ENCODE peak calls at places on chromosomes 16 and 17, in eight cellular contexts. Y is cardiac fibroblast, J is Caco-2, Q is lower leg skin, R is progenitor cell of endocrine pancreas, P is fibroblast of villous mesenchyme, X is Calu3, D is kidney epithelial cell. L is an unnamed sample.

GRCh38 chr16:878071-878784 is 77.7 kb upstream of the GNG13 start:
- DNase-seq in Y (no peak), J (no peak), Q (no peak), R (no peak), P (no peak), X (no peak), D (no peak), L (no peak)

GRCh38 chr17:55639096-55639495 is 83.6 kb downstream of the TMEM100 start:
- DNase-seq in Y (no peak), J (no peak), Q (no peak), R (no peak), P (no peak), X (no peak), D (no peak), L (no peak)

GRCh38 chr17:79808763-79809529 is 12.1 kb upstream of the CBX8 start:
- DNase-seq in Y (peak; percentile 60), J (peak; percentile 67), Q (no peak), R (no peak), P (no peak), X (peak; percentile 65), D (peak; percentile 32), L (no peak)

GRCh38 chr17:82298538-82299421 is 18.6 kb downstream of the CD7 start:
- DNase-seq in Y (no peak), J (no peak), Q (no peak), R (no peak), P (no peak), X (no peak), D (no peak), L (no peak)

GRCh38 chr17:1970843-1971384 is 54.2 kb downstream of the RTN4RL1 start:
- DNase-seq in Y (no peak), J (no peak), Q (no peak), R (no peak), P (no peak), X (no peak), D (no peak), L (no peak)

GRCh38 chr17:76442341-76443338 is 10.3 kb downstream of the UBE2O start:
- DNase-seq in Y (no peak), J (no peak), Q (no peak), R (no peak), P (peak; percentile 56), X (no peak), D (no peak), L (no peak)

GRCh38 chr17:16328997-16329396 is 24.3 kb downstream of the CENPV start:
- DNase-seq in Y (peak; percentile 20), J (no peak), Q (no peak), R (no peak), P (no peak), X (peak; percentile 1), D (no peak), L (no peak)

GRCh38 chr16:11229906-11230305 is 26.1 kb downstream of the SOCS1 start:
- DNase-seq in Y (no peak), J (no peak), Q (no peak), R (no peak), P (no peak), X (peak; percentile 41), D (no peak), L (no peak)

GRCh38 chr16:87464691-87465300 is 28.0 kb downstream of the ZCCHC14 start:
- DNase-seq in Y (peak; percentile 95), J (no peak), Q (peak; percentile 95), R (no peak), P (peak; percentile 99), X (peak; percentile 14), D (peak; percentile 82), L (peak; percentile 77)

GRCh38 chr17:69358688-69359596 is 32.0 kb upstream of the ABCA5 start:
- DNase-seq in Y (no peak), J (peak; percentile 38), Q (no peak), R (no peak), P (no peak), X (peak; percentile 28), D (no peak), L (no peak)

GRCh38 chr17:81245024-81245664 is 6.0 kb downstream of the NDUFAF8 start:
- DNase-seq in Y (no peak), J (no peak), Q (no peak), R (no peak), P (no peak), X (no peak), D (peak; percentile 63), L (no peak)

GRCh38 chr17:14793237-14793636 is 471.9 kb downstream of the PMP22 start:
- DNase-seq in Y (no peak), J (no peak), Q (no peak), R (no peak), P (no peak), X (no peak), D (no peak), L (peak; percentile 18)

GRCh38 chr16:86584071-86584685 is 5.8 kb downstream of the FOXL1 start:
- DNase-seq in Y (no peak), J (no peak), Q (peak; percentile 64), R (no peak), P (no peak), X (no peak), D (no peak), L (no peak)

GRCh38 chr17:77885678-77886386 is 72.7 kb upstream of the TNRC6C start:
- DNase-seq in Y (no peak), J (no peak), Q (no peak), R (no peak), P (no peak), X (no peak), D (no peak), L (no peak)

DNA sequence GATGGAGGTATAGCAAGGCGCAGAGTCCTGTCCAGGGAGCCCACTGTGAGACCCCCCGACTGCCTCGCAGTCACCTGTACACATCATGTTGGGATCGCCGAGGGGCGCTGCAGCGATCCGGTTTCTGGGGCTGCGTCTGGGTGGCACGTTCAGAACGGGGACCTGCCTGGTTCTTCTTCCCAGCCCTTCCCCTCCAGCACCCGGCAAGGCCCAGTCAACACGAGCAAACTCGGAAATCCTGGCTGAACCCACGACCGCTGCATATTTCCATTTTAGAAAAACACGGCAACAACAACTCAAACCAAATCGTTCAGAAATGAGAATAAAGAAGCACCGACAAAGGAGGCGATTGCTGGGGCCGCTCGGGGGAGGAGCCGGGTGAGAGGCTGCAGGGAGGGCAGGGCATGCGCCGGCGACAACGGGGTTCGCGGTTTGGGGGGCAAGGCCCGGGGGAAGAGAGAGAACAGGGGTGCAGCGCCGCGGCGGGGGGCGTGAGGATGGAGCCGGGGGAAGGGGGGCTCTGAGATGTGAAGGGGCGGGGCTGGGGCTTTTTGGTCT is 597 bp downstream of the HSDL1 start:
- DNase-seq in Y (peak; percentile 20), J (no peak), Q (peak; percentile 89), R (peak; percentile 19), P (peak; percentile 17), X (peak; percentile 51), D (no peak), L (no peak)
- TF ChIP-seq CTCF in Y (peak; percentile 7), J (peak; percentile 23), Q (no peak), R (peak; percentile 20), P (peak; percentile 21), X (no peak), D (peak; percentile 42), L (peak; percentile 12)

DNA sequence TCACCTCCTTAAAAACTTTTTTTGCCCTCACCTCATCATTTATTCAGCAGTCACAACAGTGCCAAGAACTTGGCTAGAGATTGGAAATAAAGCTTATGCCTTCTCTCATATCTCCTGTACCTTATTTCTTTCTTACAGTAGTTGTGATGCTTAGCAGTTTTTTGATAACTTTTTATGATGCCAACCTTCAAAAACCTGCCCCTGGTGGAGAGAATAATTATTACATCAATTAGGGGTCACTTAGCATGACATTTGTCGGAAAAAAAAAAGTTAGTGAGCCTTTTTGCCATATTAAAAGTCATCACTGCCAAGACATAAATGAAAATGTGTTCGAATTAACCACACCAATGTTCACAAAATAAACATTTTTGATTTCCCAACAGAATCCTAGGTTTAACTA is 296.6 kb downstream of the WWOX start:
- DNase-seq in Y (no peak), J (no peak), Q (no peak), R (no peak), P (no peak), X (no peak), D (no peak), L (no peak)
- TF ChIP-seq CTCF in Y (peak; percentile 11), J (no peak), Q (no peak), R (peak; percentile 35), P (peak; percentile 25), X (peak; percentile 17), D (peak; percentile 5), L (no peak)

GRCh38 chr17:42521036-42521435 is 15.0 kb upstream of the NAGLU start:
- DNase-seq in Y (no peak), J (no peak), Q (no peak), R (no peak), P (no peak), X (no peak), D (no peak), L (no peak)

GRCh38 chr17:42519546-42520444 is 16.2 kb upstream of the NAGLU start:
- DNase-seq in Y (peak; percentile 99), J (peak; percentile 82), Q (peak; percentile 97), R (no peak), P (peak; percentile 98), X (peak; percentile 91), D (peak; percentile 95), L (peak; percentile 97)

GRCh38 chr17:42521666-42522262 is 14.3 kb upstream of the NAGLU start:
- DNase-seq in Y (peak; percentile 59), J (no peak), Q (no peak), R (no peak), P (no peak), X (no peak), D (no peak), L (no peak)

GRCh38 chr17:42518755-42519545 is 17.1 kb upstream of the NAGLU start:
- DNase-seq in Y (peak; percentile 85), J (peak; percentile 70), Q (no peak), R (no peak), P (peak; percentile 50), X (peak; percentile 93), D (no peak), L (no peak)

GRCh38 chr17:42520540-42520951 is 15.5 kb upstream of the NAGLU start:
- DNase-seq in Y (no peak), J (no peak), Q (no peak), R (no peak), P (no peak), X (peak; percentile 57), D (no peak), L (no peak)
- TF ChIP-seq CTCF in Y (peak; percentile 25), J (peak; percentile 52), Q (no peak), R (peak; percentile 49), P (peak; percentile 28), X (peak; percentile 74), D (peak; percentile 39), L (peak; percentile 11)

DNA sequence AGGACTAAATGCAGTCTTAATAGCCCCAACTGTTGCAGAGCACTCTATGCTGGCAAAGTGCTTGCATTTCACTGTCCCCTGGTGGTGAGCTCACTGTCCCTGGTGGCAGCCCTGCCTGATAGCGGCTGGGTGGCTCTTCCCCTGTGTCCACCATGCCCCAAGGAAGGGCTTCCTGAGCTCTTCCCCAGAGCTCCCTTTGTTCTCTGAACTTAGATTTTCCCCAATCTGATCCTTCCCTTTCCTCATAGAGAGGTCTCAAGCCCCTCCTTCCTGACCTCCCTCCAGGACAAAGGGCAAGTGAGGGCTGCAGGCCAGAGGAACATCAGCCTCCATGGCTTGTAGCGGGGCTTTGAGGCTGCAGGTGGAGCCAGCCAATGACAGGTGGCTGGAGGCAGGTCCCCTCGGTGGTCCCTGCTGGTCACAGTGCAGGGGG is 17.0 kb downstream of the BEAN1 start:
- DNase-seq in Y (no peak), J (no peak), Q (peak; percentile 76), R (no peak), P (no peak), X (no peak), D (no peak), L (no peak)
- TF ChIP-seq CTCF in Y (no peak), J (peak; percentile 38), Q (no peak), R (peak; percentile 11), P (peak; percentile 5), X (no peak), D (no peak), L (no peak)

L was measured in AG09319.